ENCODE peak calls at places on chromosomes 6 and 20, in four cellular contexts. One of them, this sample, is unnamed.

GRCh38 chr20:15061955-15062354 is 724.5 kb upstream of the FLRT3 start:
- DNase-seq in A549: no peak
- DNase-seq in K562: no peak
- DNase-seq in GM12878: no peak
- DNase-seq in this sample: peak; percentile 97

GRCh38 chr20:62387219-62387913 is 463 bp downstream of the RPS21 start:
- DNase-seq in A549: no peak
- DNase-seq in K562: no peak
- DNase-seq in GM12878: no peak
- DNase-seq in this sample: no peak

GRCh38 chr6:41791306-41791705 is 3.8 kb downstream of the TOMM6 start:
- DNase-seq in A549: no peak
- DNase-seq in K562: no peak
- DNase-seq in GM12878: no peak
- DNase-seq in this sample: no peak

GRCh38 chr6:157850030-157850429 is 27.0 kb downstream of the SNX9 start:
- DNase-seq in A549: no peak
- DNase-seq in K562: no peak
- DNase-seq in GM12878: no peak
- DNase-seq in this sample: no peak

GRCh38 chr6:125598422-125598821 is 151.0 kb upstream of the HEY2 start:
- DNase-seq in A549: no peak
- DNase-seq in K562: peak; percentile 33
- DNase-seq in GM12878: no peak
- DNase-seq in this sample: no peak

GRCh38 chr20:59403261-59403961 is 103.0 kb downstream of the EDN3 start:
- DNase-seq in A549: peak; percentile 75
- DNase-seq in K562: peak; percentile 59
- DNase-seq in GM12878: no peak
- DNase-seq in this sample: no peak

GRCh38 chr6:106630366-106630765 is 988 bp downstream of the QRSL1 start:
- DNase-seq in A549: no peak
- DNase-seq in K562: peak; percentile 32
- DNase-seq in GM12878: no peak
- DNase-seq in this sample: no peak

GRCh38 chr20:51800132-51800721 is 2.1 kb downstream of the SALL4 start:
- DNase-seq in A549: peak; percentile 90
- DNase-seq in K562: peak; percentile 41
- DNase-seq in GM12878: no peak
- DNase-seq in this sample: peak; percentile 48

GRCh38 chr6:157110620-157111019 is 212.7 kb downstream of the TMEM242 start:
- DNase-seq in A549: no peak
- DNase-seq in K562: no peak
- DNase-seq in GM12878: no peak
- DNase-seq in this sample: no peak

GRCh38 chr6:158707826-158708225 is 58.0 kb downstream of the SYTL3 start:
- DNase-seq in A549: no peak
- DNase-seq in K562: no peak
- DNase-seq in GM12878: no peak
- DNase-seq in this sample: no peak

GRCh38 chr6:106156863-106157262 is 70.7 kb downstream of the PRDM1 start:
- DNase-seq in A549: no peak
- DNase-seq in K562: no peak
- DNase-seq in GM12878: no peak
- DNase-seq in this sample: no peak

GRCh38 chr6:144144996-144145395 is 5.3 kb upstream of the STX11 start:
- DNase-seq in A549: no peak
- DNase-seq in K562: no peak
- DNase-seq in GM12878: no peak
- DNase-seq in this sample: no peak

GRCh38 chr6:75632247-75632646 is 30.6 kb downstream of the SENP6 start:
- DNase-seq in A549: no peak
- DNase-seq in K562: no peak
- DNase-seq in GM12878: no peak
- DNase-seq in this sample: no peak

GRCh38 chr6:170403451-170403850 is 96.9 kb downstream of the FAM120B start:
- DNase-seq in A549: no peak
- DNase-seq in K562: no peak
- DNase-seq in GM12878: no peak
- DNase-seq in this sample: no peak

GRCh38 chr6:69915346-69915745 is 49.0 kb downstream of the COL19A1 start:
- DNase-seq in A549: no peak
- DNase-seq in K562: no peak
- DNase-seq in GM12878: no peak
- DNase-seq in this sample: no peak

GRCh38 chr6:156977527-156978291 is 200.5 kb downstream of the ARID1B start:
- DNase-seq in A549: no peak
- DNase-seq in K562: no peak
- DNase-seq in GM12878: no peak
- DNase-seq in this sample: no peak

GRCh38 chr20:48825551-48825885 is 2.3 kb downstream of the PREX1 start:
- DNase-seq in A549: no peak
- DNase-seq in K562: no peak
- DNase-seq in GM12878: no peak
- DNase-seq in this sample: no peak
- TF ChIP-seq CHD4 in A549: no peak
- TF ChIP-seq CHD4 in K562: no peak
- TF ChIP-seq CHD4 in GM12878: no peak
- TF ChIP-seq CHD4 in this sample: no peak

GRCh38 chr6:132765560-132765959 is 7.9 kb upstream of the VNN2 start:
- DNase-seq in A549: no peak
- DNase-seq in K562: no peak
- DNase-seq in GM12878: no peak
- DNase-seq in this sample: no peak
- TF ChIP-seq CHD4 in A549: no peak
- TF ChIP-seq CHD4 in K562: no peak
- TF ChIP-seq CHD4 in GM12878: no peak
- TF ChIP-seq CHD4 in this sample: no peak

DNA sequence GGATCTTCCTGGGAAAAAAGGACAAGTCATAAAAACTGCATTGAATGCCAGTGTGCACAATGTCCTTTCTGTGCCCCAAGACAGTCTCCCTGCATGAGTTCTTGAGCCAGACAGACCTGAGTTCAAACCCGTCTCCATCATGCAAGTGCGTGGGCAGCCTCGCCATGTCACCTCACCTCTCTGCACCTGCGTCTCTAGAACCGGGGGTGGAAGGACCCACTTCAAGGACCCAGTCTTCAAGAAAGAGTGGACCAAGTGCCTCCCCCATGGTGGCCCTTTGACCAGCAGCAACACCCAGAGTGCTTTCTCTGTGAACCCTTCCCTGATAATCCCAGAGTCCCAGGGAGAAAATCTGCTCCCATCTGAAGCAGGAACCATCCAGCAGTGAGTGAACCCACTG is 23.5 kb upstream of the ANGPT4 start:
- DNase-seq in A549: no peak
- DNase-seq in K562: no peak
- DNase-seq in GM12878: no peak
- DNase-seq in this sample: no peak
- TF ChIP-seq CHD4 in A549: no peak
- TF ChIP-seq CHD4 in K562: no peak
- TF ChIP-seq CHD4 in GM12878: no peak
- TF ChIP-seq CHD4 in this sample: no peak

GRCh38 chr6:37674161-37674560 is 23.5 kb downstream of the MDGA1 start:
- DNase-seq in A549: no peak
- DNase-seq in K562: no peak
- DNase-seq in GM12878: no peak
- DNase-seq in this sample: no peak
- TF ChIP-seq CHD4 in A549: no peak
- TF ChIP-seq CHD4 in K562: no peak
- TF ChIP-seq CHD4 in GM12878: no peak
- TF ChIP-seq CHD4 in this sample: no peak

GRCh38 chr6:14927398-14927797 is 318.5 kb upstream of the JARID2 start:
- DNase-seq in A549: no peak
- DNase-seq in K562: no peak
- DNase-seq in GM12878: no peak
- DNase-seq in this sample: no peak

GRCh38 chr6:14922706-14923105 is 323.2 kb upstream of the JARID2 start:
- DNase-seq in A549: no peak
- DNase-seq in K562: no peak
- DNase-seq in GM12878: no peak
- DNase-seq in this sample: no peak

GRCh38 chr6:14924126-14925024 is 321.5 kb upstream of the JARID2 start:
- DNase-seq in A549: no peak
- DNase-seq in K562: no peak
- DNase-seq in GM12878: no peak
- DNase-seq in this sample: no peak

GRCh38 chr6:14925627-14926026 is 320.2 kb upstream of the JARID2 start:
- DNase-seq in A549: no peak
- DNase-seq in K562: no peak
- DNase-seq in GM12878: no peak
- DNase-seq in this sample: no peak

DNA sequence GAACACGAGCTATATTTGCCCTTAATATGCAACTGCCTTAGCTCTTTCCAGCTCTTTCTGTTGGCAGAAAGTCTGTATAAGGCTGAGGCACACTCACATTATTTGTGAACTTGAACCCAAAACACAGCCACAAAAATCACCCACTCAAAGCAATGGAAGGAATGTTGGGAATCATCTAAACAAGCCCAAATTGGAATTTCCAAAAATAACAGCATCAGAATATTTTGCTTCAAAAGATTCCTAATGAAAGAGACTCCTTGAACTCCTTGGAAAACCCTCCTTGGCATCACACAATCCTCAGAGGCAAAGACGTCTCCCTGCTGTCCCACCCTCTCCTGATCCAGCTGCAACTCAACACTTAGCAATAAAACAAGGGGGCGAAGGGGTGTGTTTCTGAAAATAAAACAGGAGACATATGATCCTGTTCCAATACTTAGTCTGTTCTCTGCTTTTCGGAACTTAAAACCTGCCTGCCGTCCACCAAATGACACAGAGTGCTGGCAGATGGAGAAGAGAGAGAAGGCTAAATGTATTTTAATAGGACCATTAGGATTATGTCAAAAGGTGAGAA is 320.8 kb upstream of the JARID2 start:
- DNase-seq in A549: no peak
- DNase-seq in K562: no peak
- DNase-seq in GM12878: no peak
- DNase-seq in this sample: no peak
- TF ChIP-seq CHD4 in A549: no peak
- TF ChIP-seq CHD4 in K562: no peak
- TF ChIP-seq CHD4 in GM12878: no peak
- TF ChIP-seq CHD4 in this sample: no peak

GRCh38 chr6:42932412-42932811 is 3.1 kb downstream of the CNPY3 start:
- DNase-seq in A549: no peak
- DNase-seq in K562: no peak
- DNase-seq in GM12878: no peak
- DNase-seq in this sample: no peak
- TF ChIP-seq CHD4 in A549: no peak
- TF ChIP-seq CHD4 in K562: no peak
- TF ChIP-seq CHD4 in GM12878: no peak
- TF ChIP-seq CHD4 in this sample: no peak

GRCh38 chr6:116409756-116410155 is 39.0 kb downstream of the DSE start:
- DNase-seq in A549: no peak
- DNase-seq in K562: no peak
- DNase-seq in GM12878: peak; percentile 88
- DNase-seq in this sample: no peak
- TF ChIP-seq CHD4 in A549: no peak
- TF ChIP-seq CHD4 in K562: no peak
- TF ChIP-seq CHD4 in GM12878: no peak
- TF ChIP-seq CHD4 in this sample: no peak

GRCh38 chr6:39979461-39980328 is 45.4 kb upstream of the MOCS1 start:
- DNase-seq in A549: no peak
- DNase-seq in K562: no peak
- DNase-seq in GM12878: no peak
- DNase-seq in this sample: no peak

GRCh38 chr6:39982720-39983119 is 48.5 kb upstream of the MOCS1 start:
- DNase-seq in A549: no peak
- DNase-seq in K562: no peak
- DNase-seq in GM12878: no peak
- DNase-seq in this sample: no peak

GRCh38 chr6:39978240-39978639 is 44.0 kb upstream of the MOCS1 start:
- DNase-seq in A549: no peak
- DNase-seq in K562: no peak
- DNase-seq in GM12878: no peak
- DNase-seq in this sample: no peak

GRCh38 chr6:39983193-39983592 is 48.9 kb upstream of the MOCS1 start:
- DNase-seq in A549: no peak
- DNase-seq in K562: no peak
- DNase-seq in GM12878: no peak
- DNase-seq in this sample: no peak

GRCh38 chr6:39980839-39981580 is 46.7 kb upstream of the MOCS1 start:
- DNase-seq in A549: peak; percentile 33
- DNase-seq in K562: peak; percentile 78
- DNase-seq in GM12878: no peak
- DNase-seq in this sample: peak; percentile 52
- TF ChIP-seq CHD4 in A549: no peak
- TF ChIP-seq CHD4 in K562: no peak
- TF ChIP-seq CHD4 in GM12878: no peak
- TF ChIP-seq CHD4 in this sample: no peak

This sample was measured in HepG2.